ENCODE peak calls at places on chromosomes 3 and 15, in four cellular contexts. K is ovary; C is CD4-positive, alpha-beta T cell; J is esophagus squamous epithelium. Y is an unnamed sample. For H3K9me3, the result is how much of the 10 kb centered on the place peaks cover.

GRCh38 chr3:55343486-55344357 is 143.4 kb downstream of the WNT5A start:
- DNase-seq in K (no peak), C (no peak), J (no peak), Y (no peak)

GRCh38 chr3:14634763-14635400 is 16.7 kb upstream of the CCDC174 start:
- DNase-seq in K (no peak), C (no peak), J (no peak), Y (no peak)

GRCh38 chr15:51647128-51647562 is 24.6 kb upstream of the DMXL2 start:
- DNase-seq in K (no peak), C (no peak), J (no peak), Y (no peak)

GRCh38 chr3:36444909-36445308 is 64.6 kb downstream of the STAC start:
- DNase-seq in K (no peak), C (no peak), J (no peak), Y (no peak)

GRCh38 chr15:63504979-63505841 is 817 bp downstream of the USP3 start:
- DNase-seq in K (peak), C (peak), J (no peak), Y (no peak)

GRCh38 chr3:117863146-117863545 is 1153.6 kb downstream of the TUSC7 start:
- DNase-seq in K (no peak), C (no peak), J (no peak), Y (no peak)

GRCh38 chr15:45522179-45522930 is at the start of gene SLC30A4:
- DNase-seq in K (peak), C (peak), J (no peak), Y (no peak)

GRCh38 chr3:159872374-159873109 is 116.1 kb upstream of the IL12A start:
- DNase-seq in K (no peak), C (no peak), J (no peak), Y (no peak)

GRCh38 chr15:99248000-99248727 is 1.2 kb downstream of the TTC23 start:
- DNase-seq in K (no peak), C (no peak), J (no peak), Y (no peak)

GRCh38 chr15:57477736-57478522 is 101.6 kb downstream of the CGNL1 start:
- DNase-seq in K (no peak), C (no peak), J (no peak), Y (no peak)

GRCh38 chr15:56734013-56734625 is 810 bp upstream of the ZNF280D start:
- DNase-seq in K (no peak), C (no peak), J (no peak), Y (no peak)

GRCh38 chr3:89145995-89146394 is 38.6 kb downstream of the EPHA3 start:
- DNase-seq in K (no peak), C (no peak), J (no peak), Y (no peak)

GRCh38 chr3:69182588-69183299 is 60.3 kb upstream of the LMOD3 start:
- DNase-seq in K (no peak), C (no peak), J (no peak), Y (no peak)

GRCh38 chr15:60035344-60035743 is 31.2 kb downstream of the FOXB1 start:
- DNase-seq in K (no peak), C (no peak), J (no peak), Y (no peak)

GRCh38 chr3:41836360-41837134 is 125.4 kb downstream of the ULK4 start:
- DNase-seq in K (no peak), C (no peak), J (no peak), Y (no peak)

GRCh38 chr3:72259755-72260589 is 475.0 kb upstream of the PROK2 start:
- DNase-seq in K (no peak), C (no peak), J (no peak), Y (no peak)

GRCh38 chr3:130626021-130626420 is 109.0 kb downstream of the COL6A6 start:
- DNase-seq in K (no peak), C (no peak), J (no peak), Y (no peak)

GRCh38 chr3:162492446-162493081 is 996.0 kb downstream of the OTOL1 start:
- DNase-seq in K (no peak), C (no peak), J (no peak), Y (no peak)

GRCh38 chr15:70873232-70874054 is 18.8 kb downstream of the THAP10 start:
- DNase-seq in K (no peak), C (no peak), J (no peak), Y (no peak)

GRCh38 chr15:90749754-90750153 is 32.6 kb downstream of the BLM start:
- DNase-seq in K (no peak), C (no peak), J (no peak), Y (no peak)

GRCh38 chr3:144129536-144130214 is 158.1 kb downstream of the DIPK2A start:
- DNase-seq in K (no peak), C (no peak), J (no peak), Y (no peak)

GRCh38 chr3:150547045-150547753 is 612 bp downstream of the EIF2A start:
- DNase-seq in K (no peak), C (no peak), J (no peak), Y (peak)

GRCh38 chr15:96728591-96728990 is 398.1 kb downstream of the NR2F2 start:
- DNase-seq in K (no peak), C (no peak), J (no peak), Y (no peak)

GRCh38 chr15:59131456-59131855 is 26.5 kb downstream of the CCNB2 start:
- DNase-seq in K (no peak), C (no peak), J (no peak), Y (no peak)

GRCh38 chr3:29026301-29026700 is 254.6 kb upstream of the RBMS3 start:
- DNase-seq in K (no peak), C (no peak), J (no peak), Y (no peak)

GRCh38 chr3:100634493-100635272 is 25.3 kb downstream of the ADGRG7 start:
- DNase-seq in K (no peak), C (no peak), J (no peak), Y (no peak)

GRCh38 chr3:58356054-58356453 is 23.4 kb downstream of the PXK start:
- DNase-seq in K (no peak), C (no peak), J (no peak), Y (no peak)

GRCh38 chr3:72517804-72518442 is 330.3 kb downstream of the SHQ1 start:
- DNase-seq in K (no peak), C (no peak), J (no peak), Y (no peak)

GRCh38 chr3:171654809-171655208 is 155.5 kb downstream of the PLD1 start:
- DNase-seq in K (peak), C (no peak), J (no peak), Y (no peak)

GRCh38 chr3:190401943-190402342 is 14.0 kb downstream of the CLDN16 start:
- DNase-seq in K (no peak), C (no peak), J (no peak), Y (no peak)

GRCh38 chr15:44779761-44780160 is 43.4 kb downstream of the TRIM69 start:
- DNase-seq in K (no peak), C (no peak), J (no peak), Y (no peak)

GRCh38 chr3:100463002-100463401 is 29.4 kb upstream of the TMEM45A start:
- DNase-seq in K (no peak), C (no peak), J (no peak), Y (peak)

GRCh38 chr3:192188218-192188835 is 539.0 kb downstream of the FGF12 start:
- DNase-seq in K (no peak), C (peak), J (no peak), Y (peak)

GRCh38 chr3:143596957-143597642 is 251.2 kb downstream of the SLC9A9 start:
- DNase-seq in K (peak), C (no peak), J (no peak), Y (no peak)

GRCh38 chr3:85592256-85592655 is 633.5 kb downstream of the CADM2 start:
- DNase-seq in K (no peak), C (no peak), J (no peak), Y (no peak)
- H3K27ac ChIP-seq in K (no peak), C (no peak), J (no peak), Y (no peak)

DNA sequence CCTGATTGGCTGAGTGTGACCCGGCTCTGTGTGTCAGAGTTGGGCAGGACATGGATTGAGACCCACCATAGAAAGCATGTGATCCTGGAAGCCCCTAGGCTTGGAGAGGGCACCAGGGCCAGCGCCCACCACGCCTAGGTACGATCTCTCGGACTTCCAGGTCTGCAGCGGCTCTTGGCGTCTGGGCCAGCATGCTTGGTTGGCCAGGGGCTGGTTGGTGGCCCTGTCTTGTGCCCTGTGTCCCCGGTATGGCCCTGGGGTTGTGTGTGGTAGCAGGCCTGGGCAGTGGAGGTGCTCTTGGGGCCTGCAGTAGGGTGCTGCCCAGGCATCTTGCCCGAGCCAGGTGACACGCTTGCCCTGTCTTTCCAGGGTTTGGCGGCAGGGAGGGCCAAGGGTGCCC is 210.6 kb downstream of the UBE3A start:
- DNase-seq in K (no peak), C (no peak), J (no peak), Y (no peak)
- H3K9me3 ChIP-seq in K (under half), C (under half), J (under half), Y (under half)

DNA sequence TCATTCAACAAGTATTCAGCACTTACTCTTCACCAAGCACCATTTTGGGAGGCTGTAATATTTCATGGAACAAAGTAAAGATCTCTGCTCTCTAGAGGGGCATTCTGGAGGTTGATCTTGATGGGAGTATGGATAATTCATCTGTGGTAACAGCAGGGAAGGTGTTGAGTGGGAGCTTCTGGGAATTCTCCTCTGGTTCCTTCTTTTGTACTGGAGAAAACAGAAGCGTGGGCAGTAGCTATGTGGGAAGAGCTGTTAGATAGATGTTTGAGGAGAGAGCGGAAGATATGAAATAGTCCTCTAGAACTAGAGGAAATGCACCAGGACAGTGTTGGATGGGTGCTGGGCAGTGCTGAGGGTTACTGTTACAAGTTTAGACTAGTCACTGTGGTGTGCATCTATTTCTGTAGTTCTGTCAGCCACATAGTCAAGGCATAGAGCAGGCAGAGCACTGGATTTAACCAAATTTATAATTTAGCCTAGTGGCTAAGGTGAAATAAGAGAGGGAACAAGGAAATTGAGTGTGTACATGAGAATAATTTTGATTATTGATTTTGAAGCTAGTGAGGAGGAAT is 9.6 kb downstream of the NMD3 start:
- DNase-seq in K (no peak), C (no peak), J (no peak), Y (no peak)
- H3K27ac ChIP-seq in K (no peak), C (no peak), J (no peak), Y (no peak)

GRCh38 chr3:157182879-157183278 is 22.9 kb upstream of the CCNL1 start:
- DNase-seq in K (no peak), C (no peak), J (no peak), Y (no peak)
- H3K9me3 ChIP-seq in K (under half), C (under half), J (under half), Y (under half)

DNA sequence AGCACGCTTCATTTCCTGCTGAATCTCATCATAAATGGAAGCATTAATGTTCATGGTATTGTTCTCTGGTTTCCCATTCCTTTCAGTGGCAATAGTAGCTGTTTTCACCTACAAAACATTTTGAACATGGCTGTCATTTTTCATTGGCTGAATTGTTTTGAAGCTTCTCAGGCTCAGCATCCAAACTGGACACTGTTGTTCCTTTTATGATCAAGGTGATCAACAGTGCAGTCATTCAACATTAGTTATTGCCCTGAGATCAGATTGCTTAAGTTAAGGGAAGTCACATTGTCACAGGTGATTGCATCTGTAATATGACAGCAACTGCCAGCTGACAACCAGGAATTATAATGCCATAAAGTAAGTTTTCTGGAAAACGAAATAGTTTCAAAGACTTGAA is 46.9 kb downstream of the SATB1 start:
- DNase-seq in K (no peak), C (no peak), J (no peak), Y (no peak)
- H3K27ac ChIP-seq in K (no peak), C (no peak), J (no peak), Y (no peak)

GRCh38 chr15:61057830-61058529 is 171.1 kb downstream of the RORA start:
- DNase-seq in K (no peak), C (no peak), J (no peak), Y (no peak)
- H3K9me3 ChIP-seq in K (under half), C (under half), J (under half), Y (under half)

DNA sequence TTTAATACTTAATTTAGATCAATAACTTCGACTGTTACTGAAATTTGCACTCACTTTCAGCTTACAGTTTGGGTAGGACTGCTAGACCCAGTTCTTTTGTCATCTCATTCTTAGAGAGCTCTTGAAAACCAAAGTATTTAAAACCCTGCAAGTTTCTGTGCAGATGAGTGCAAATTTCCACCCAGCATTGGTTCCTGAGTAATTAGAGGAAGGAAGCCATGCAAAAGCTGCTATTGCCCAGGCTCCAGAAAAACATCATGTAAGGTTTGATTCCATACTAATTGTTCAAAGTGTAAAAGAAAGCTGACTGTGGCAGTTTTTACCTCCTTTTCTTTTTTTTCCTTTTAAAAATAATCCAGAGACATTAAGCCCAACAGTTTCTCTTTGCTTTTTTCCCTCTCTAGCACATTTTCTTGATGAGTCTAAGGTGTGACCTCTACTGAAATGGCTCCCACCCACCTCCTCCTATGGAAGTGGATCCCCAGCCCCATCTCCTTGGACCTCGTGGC is 30.3 kb downstream of the ABHD2 start:
- DNase-seq in K (no peak), C (no peak), J (no peak), Y (no peak)
- H3K27ac ChIP-seq in K (no peak), C (no peak), J (peak), Y (no peak)